ENCODE peak calls at places on chromosomes 7 and 10, in seven cellular contexts. F is hepatocyte; O is CD8-positive, alpha-beta T cell; W is non-pigmented ciliary epithelial cell; Q is stimulated activated CD4-positive, alpha-beta T cell treated with anti-CD3 and anti-CD28 coated beads, Interleukin-2, amount 100 ng/mL, for 24 hours; Z is GM03348; L is GM12878. D is an unnamed sample.

GRCh38 chr10:103124420-103125096 is 68.5 kb downstream of the NT5C2 start:
- DNase-seq in F (no peak), O (no peak), W (no peak), Q (no peak), Z (no peak), L (no peak), D (no peak)

GRCh38 chr10:129740532-129741279 is 223.4 kb downstream of the EBF3 start:
- DNase-seq in F (no peak), O (no peak), W (no peak), Q (no peak), Z (no peak), L (no peak), D (no peak)

GRCh38 chr10:78457804-78458483 is 424.3 kb downstream of the RPS24 start:
- DNase-seq in F (no peak), O (no peak), W (peak), Q (no peak), Z (peak), L (no peak), D (no peak)

GRCh38 chr10:16597656-16598055 is 76.0 kb upstream of the C1QL3 start:
- DNase-seq in F (no peak), O (no peak), W (peak), Q (no peak), Z (no peak), L (no peak), D (no peak)

GRCh38 chr7:111076205-111076604 is 14.7 kb upstream of the LRRN3 start:
- DNase-seq in F (no peak), O (no peak), W (peak), Q (peak), Z (peak), L (no peak), D (no peak)

GRCh38 chr7:66877577-66878300 is 43.3 kb upstream of the TMEM248 start:
- DNase-seq in F (no peak), O (no peak), W (no peak), Q (no peak), Z (peak), L (peak), D (no peak)

GRCh38 chr7:97187067-97187466 is 69.6 kb downstream of the SDHAF3 start:
- DNase-seq in F (no peak), O (no peak), W (peak), Q (no peak), Z (peak), L (no peak), D (no peak)

GRCh38 chr7:44279286-44279685 is 46.1 kb downstream of the CAMK2B start:
- DNase-seq in F (no peak), O (no peak), W (no peak), Q (no peak), Z (no peak), L (no peak), D (no peak)

GRCh38 chr7:152419473-152420429 is 16.1 kb downstream of the KMT2C start:
- DNase-seq in F (no peak), O (no peak), W (no peak), Q (no peak), Z (no peak), L (no peak), D (no peak)

GRCh38 chr10:110873951-110874350 is 2.2 kb downstream of the PDCD4 start:
- DNase-seq in F (no peak), O (no peak), W (no peak), Q (no peak), Z (no peak), L (no peak), D (no peak)

GRCh38 chr7:73717991-73718405 is 1.5 kb downstream of the STX1A start:
- DNase-seq in F (peak), O (peak), W (peak), Q (peak), Z (peak), L (no peak), D (no peak)

GRCh38 chr10:51960494-51960895 is 261.1 kb upstream of the CSTF2T start:
- DNase-seq in F (peak), O (no peak), W (no peak), Q (no peak), Z (peak), L (no peak), D (peak)

GRCh38 chr10:46288601-46289206 is 1.9 kb downstream of the ANTXRL start:
- DNase-seq in F (no peak), O (no peak), W (no peak), Q (no peak), Z (no peak), L (no peak), D (no peak)

GRCh38 chr7:128121731-128122576 is 90.7 kb upstream of the LRRC4 start:
- DNase-seq in F (no peak), O (peak), W (no peak), Q (no peak), Z (peak), L (no peak), D (peak)

GRCh38 chr7:66055321-66055956 is 20.2 kb upstream of the ASL start:
- DNase-seq in F (no peak), O (no peak), W (no peak), Q (no peak), Z (no peak), L (peak), D (no peak)

GRCh38 chr7:130560972-130561371 is 69.1 kb downstream of the MEST start:
- DNase-seq in F (peak), O (no peak), W (no peak), Q (no peak), Z (peak), L (peak), D (no peak)

GRCh38 chr10:56662765-56663447 is 301.8 kb upstream of the ZWINT start:
- DNase-seq in F (no peak), O (no peak), W (no peak), Q (no peak), Z (no peak), L (no peak), D (no peak)

GRCh38 chr10:86400705-86401587 is 34.4 kb upstream of the GRID1 start:
- DNase-seq in F (peak), O (peak), W (no peak), Q (peak), Z (peak), L (no peak), D (no peak)

GRCh38 chr7:80826520-80827237 is 92.2 kb downstream of the SEMA3C start:
- DNase-seq in F (no peak), O (no peak), W (peak), Q (no peak), Z (peak), L (no peak), D (no peak)

GRCh38 chr7:114843102-114843501 is 78.8 kb upstream of the MDFIC start:
- DNase-seq in F (no peak), O (no peak), W (no peak), Q (no peak), Z (no peak), L (no peak), D (no peak)

GRCh38 chr7:50731703-50732582 is 50.8 kb downstream of the GRB10 start:
- DNase-seq in F (no peak), O (no peak), W (no peak), Q (no peak), Z (no peak), L (no peak), D (no peak)

GRCh38 chr10:114100848-114101741 is 57.4 kb downstream of the ADRB1 start:
- DNase-seq in F (peak), O (no peak), W (peak), Q (peak), Z (peak), L (no peak), D (peak)

GRCh38 chr7:133452611-133453010 is 199.7 kb downstream of the EXOC4 start:
- DNase-seq in F (no peak), O (no peak), W (no peak), Q (no peak), Z (no peak), L (no peak), D (no peak)

GRCh38 chr7:42145539-42145938 is 91.5 kb downstream of the GLI3 start:
- DNase-seq in F (no peak), O (no peak), W (no peak), Q (no peak), Z (no peak), L (no peak), D (no peak)

GRCh38 chr10:6279540-6280267 is 77.0 kb downstream of the PFKFB3 start:
- DNase-seq in F (peak), O (no peak), W (no peak), Q (no peak), Z (peak), L (no peak), D (no peak)

GRCh38 chr10:22414146-22414545 is 68.8 kb downstream of the SPAG6 start:
- DNase-seq in F (no peak), O (no peak), W (no peak), Q (no peak), Z (no peak), L (no peak), D (no peak)

GRCh38 chr7:133185512-133185911 is 67.4 kb upstream of the EXOC4 start:
- DNase-seq in F (no peak), O (no peak), W (no peak), Q (no peak), Z (no peak), L (no peak), D (no peak)

GRCh38 chr10:21919117-21919516 is 84.4 kb downstream of the DNAJC1 start:
- DNase-seq in F (no peak), O (no peak), W (no peak), Q (no peak), Z (no peak), L (no peak), D (no peak)

GRCh38 chr10:69634759-69635425 is 4.8 kb downstream of the FAM241B start:
- DNase-seq in F (no peak), O (no peak), W (no peak), Q (no peak), Z (no peak), L (no peak), D (no peak)

GRCh38 chr7:159010951-159011820 is 133.5 kb downstream of the VIPR2 start:
- DNase-seq in F (no peak), O (no peak), W (no peak), Q (no peak), Z (no peak), L (no peak), D (no peak)

GRCh38 chr7:76302299-76303056 is at the start of gene HSPB1:
- DNase-seq in F (peak), O (peak), W (no peak), Q (peak), Z (peak), L (peak), D (peak)

GRCh38 chr10:119680668-119681070 is 29.5 kb downstream of the BAG3 start:
- DNase-seq in F (no peak), O (no peak), W (no peak), Q (no peak), Z (no peak), L (no peak), D (no peak)

GRCh38 chr10:59668081-59668480 is 41.6 kb downstream of the SLC16A9 start:
- DNase-seq in F (no peak), O (no peak), W (no peak), Q (no peak), Z (no peak), L (no peak), D (no peak)

GRCh38 chr10:74683621-74684114 is 142.7 kb upstream of the KAT6B start:
- DNase-seq in F (no peak), O (no peak), W (no peak), Q (no peak), Z (no peak), L (no peak), D (no peak)

GRCh38 chr10:78744521-78745090 is 324.2 kb upstream of the ZMIZ1 start:
- DNase-seq in F (peak), O (no peak), W (no peak), Q (no peak), Z (peak), L (no peak), D (no peak)

GRCh38 chr10:106268000-106268399 is 896.5 kb downstream of the SORCS1 start:
- DNase-seq in F (no peak), O (no peak), W (no peak), Q (no peak), Z (no peak), L (no peak), D (no peak)

D was measured in midbrain.